ENCODE peak calls at places on chromosomes 12 and 14, in seven cellular contexts. A is RWPE1, N is neural crest cell, G is 8988T, U is RPMI7951, P is amniotic stem cell, H is endothelial cell of umbilical vein. W is an unnamed sample.

GRCh38 chr14:90274019-90274418 is 17.7 kb downstream of the PSMC1 start:
- DNase-seq in U (no peak), A (no peak), P (no peak), H (no peak), N (no peak), G (peak; percentile 51), W (no peak)

GRCh38 chr12:41368006-41368405 is 179.9 kb downstream of the PDZRN4 start:
- DNase-seq in H (no peak), U (no peak), A (no peak), G (no peak), P (no peak), N (no peak), W (no peak)

GRCh38 chr14:49768301-49769121 is 558 bp downstream of the KLHDC2 start:
- DNase-seq in A (peak; percentile 40), H (peak; percentile 72), U (peak; percentile 70), G (no peak), P (no peak), N (peak; percentile 24), W (peak; percentile 67)

GRCh38 chr12:7142057-7142644 is 12.0 kb downstream of the CLSTN3 start:
- DNase-seq in H (peak; percentile 58), N (peak; percentile 60), U (peak; percentile 47), G (peak; percentile 53), P (no peak), A (peak; percentile 48), W (peak; percentile 71)

GRCh38 chr14:29584992-29585391 is 342.7 kb downstream of the PRKD1 start:
- DNase-seq in N (peak; percentile 6), G (no peak), U (no peak), P (peak; percentile 56), H (peak; percentile 37), A (no peak), W (peak; percentile 94)

GRCh38 chr12:130983328-130984017 is 29.8 kb downstream of the ADGRD1 start:
- DNase-seq in H (no peak), U (peak; percentile 18), P (no peak), A (no peak), G (no peak), N (no peak), W (no peak)

GRCh38 chr12:42091769-42092168 is 52.9 kb downstream of the GXYLT1 start:
- DNase-seq in H (no peak), G (no peak), A (no peak), U (peak; percentile 9), P (no peak), N (no peak), W (no peak)

GRCh38 chr12:69211172-69211571 is 28.2 kb upstream of the CPSF6 start:
- DNase-seq in A (no peak), H (no peak), U (no peak), G (no peak), N (no peak), P (no peak), W (no peak)

GRCh38 chr12:67784831-67785230 is 136.3 kb downstream of the DYRK2 start:
- DNase-seq in G (no peak), P (no peak), H (no peak), N (no peak), A (no peak), U (peak; percentile 59), W (no peak)

GRCh38 chr14:52267501-52268190 is at the start of gene PTGDR:
- DNase-seq in N (peak; percentile 1), H (no peak), A (no peak), G (no peak), P (no peak), U (peak; percentile 8), W (peak; percentile 27)

GRCh38 chr12:111193511-111193910 is 175.4 kb downstream of the PHETA1 start:
- DNase-seq in A (no peak), N (peak; percentile 6), G (no peak), H (no peak), P (no peak), U (no peak), W (no peak)

GRCh38 chr12:110693731-110694130 is 4.8 kb upstream of the HVCN1 start:
- DNase-seq in A (no peak), H (no peak), P (no peak), N (no peak), U (no peak), G (no peak), W (no peak)

GRCh38 chr12:45543887-45544286 is 185.6 kb upstream of the ARID2 start:
- DNase-seq in A (peak; percentile 81), G (peak; percentile 38), P (peak; percentile 59), U (peak; percentile 61), H (peak; percentile 79), N (peak; percentile 33), W (peak; percentile 92)

GRCh38 chr12:63940295-63940997 is 95.9 kb downstream of the SRGAP1 start:
- DNase-seq in U (peak; percentile 42), P (no peak), A (no peak), H (peak; percentile 76), N (no peak), G (no peak), W (no peak)

GRCh38 chr14:94112513-94113060 is 2.1 kb downstream of the IFI27 start:
- DNase-seq in G (no peak), N (no peak), H (no peak), A (no peak), U (no peak), P (no peak), W (no peak)

GRCh38 chr12:122021193-122021821 is 377 bp upstream of the BCL7A start:
- DNase-seq in G (no peak), H (peak; percentile 39), U (no peak), A (no peak), P (no peak), N (peak; percentile 34), W (peak; percentile 56)

GRCh38 chr14:74620497-74620921 is 8.5 kb upstream of the LTBP2 start:
- DNase-seq in P (peak; percentile 57), U (peak; percentile 98), G (no peak), H (peak; percentile 97), A (peak; percentile 93), N (no peak), W (peak; percentile 78)

GRCh38 chr12:8609061-8609570 is 3.5 kb downstream of the AICDA start:
- DNase-seq in P (peak; percentile 11), N (peak; percentile 14), U (peak; percentile 26), A (peak; percentile 54), G (no peak), H (peak; percentile 67), W (peak; percentile 71)

GRCh38 chr14:58072288-58073071 is 79.5 kb downstream of the ARMH4 start:
- DNase-seq in U (peak; percentile 60), H (peak; percentile 68), P (no peak), G (no peak), N (peak; percentile 65), A (peak; percentile 42), W (peak; percentile 84)

GRCh38 chr12:3554547-3555115 is 63.6 kb downstream of the PRMT8 start:
- DNase-seq in A (no peak), N (no peak), H (no peak), G (no peak), U (no peak), P (no peak), W (no peak)

GRCh38 chr14:58479975-58480374 is 52.5 kb downstream of the KIAA0586 start:
- DNase-seq in P (no peak), N (no peak), U (no peak), G (no peak), H (no peak), A (no peak), W (no peak)

GRCh38 chr14:68886109-68886434 is 93.0 kb downstream of the ACTN1 start:
- DNase-seq in U (no peak), G (no peak), H (peak; percentile 24), P (no peak), A (no peak), N (no peak), W (no peak)

GRCh38 chr12:103046154-103046553 is 88.7 kb downstream of the ASCL1 start:
- DNase-seq in A (no peak), H (no peak), P (no peak), G (no peak), U (no peak), N (no peak), W (no peak)

GRCh38 chr14:91378945-91379932 is 38.4 kb downstream of the CCDC88C start:
- DNase-seq in N (no peak), U (peak; percentile 24), G (no peak), H (no peak), P (no peak), A (no peak), W (peak; percentile 10)

GRCh38 chr14:92794547-92794941 is 439 bp downstream of the GOLGA5 start:
- DNase-seq in N (no peak), G (no peak), U (peak; percentile 15), H (peak; percentile 28), A (no peak), P (no peak), W (peak; percentile 46)

GRCh38 chr12:59615392-59616165 is 19.8 kb downstream of the SLC16A7 start:
- DNase-seq in P (no peak), H (no peak), G (no peak), A (no peak), U (no peak), N (no peak), W (no peak)

GRCh38 chr12:70180140-70180539 is 63.1 kb upstream of the CNOT2 start:
- DNase-seq in G (no peak), P (no peak), H (no peak), U (no peak), N (no peak), A (no peak), W (no peak)

GRCh38 chr12:95582230-95583058 is 31.2 kb upstream of the USP44 start:
- DNase-seq in H (peak; percentile 86), G (no peak), U (peak; percentile 40), A (peak; percentile 38), N (no peak), P (peak; percentile 11), W (peak; percentile 81)

GRCh38 chr12:58966939-58967338 is 46.6 kb upstream of the LRIG3 start:
- DNase-seq in H (peak; percentile 9), N (no peak), G (no peak), A (no peak), U (peak; percentile 2), P (no peak), W (no peak)

GRCh38 chr12:46919666-46920065 is 93.9 kb upstream of the SLC38A4 start:
- DNase-seq in A (no peak), N (no peak), U (no peak), P (no peak), H (no peak), G (no peak), W (no peak)

GRCh38 chr14:29724991-29725390 is 202.7 kb downstream of the PRKD1 start:
- DNase-seq in P (no peak), A (no peak), U (peak; percentile 14), N (no peak), G (no peak), H (no peak), W (peak; percentile 36)

GRCh38 chr12:102956738-102957338 is 636 bp upstream of the ASCL1 start:
- DNase-seq in P (no peak), A (no peak), G (no peak), H (no peak), U (no peak), N (no peak), W (no peak)

GRCh38 chr14:75427126-75427481 is 718 bp upstream of the JDP2 start:
- DNase-seq in A (no peak), H (no peak), P (no peak), N (no peak), U (no peak), G (no peak), W (no peak)

GRCh38 chr14:48792376-48793024 is 793.7 kb downstream of the RPS29 start:
- DNase-seq in U (no peak), H (no peak), A (no peak), G (no peak), P (no peak), N (no peak), W (no peak)

GRCh38 chr14:73834258-73834620 is 17.4 kb upstream of the PTGR2 start:
- DNase-seq in H (no peak), U (peak; percentile 27), N (no peak), G (no peak), A (no peak), P (no peak), W (no peak)

GRCh38 chr12:81257952-81258551 is 180.2 kb downstream of the ACSS3 start:
- DNase-seq in A (peak; percentile 12), G (no peak), U (peak; percentile 19), H (peak; percentile 66), N (no peak), P (peak; percentile 30), W (peak; percentile 83)

GRCh38 chr12:52573306-52573705 is 337 bp downstream of the KRT74 start:
- DNase-seq in H (no peak), A (no peak), U (no peak), G (no peak), P (no peak), N (no peak), W (no peak)

GRCh38 chr14:76900406-76901085 is 74.3 kb downstream of the LRRC74A start:
- DNase-seq in P (no peak), N (no peak), A (no peak), U (no peak), H (no peak), G (no peak), W (peak; percentile 42)

W was measured in adipocyte.